ENCODE peak calls at places on chromosome 7, in five cellular contexts. One of them, this sample, is unnamed.
A peak's percentile ranks its signal among the peaks of the same experiment; 100 is the strongest.

GRCh38 chr7:6183006-6183405 is 89.4 kb downstream of the CYTH3 start:
- DNase-seq in A549: no peak
- DNase-seq in IMR-90: no peak
- DNase-seq in ovary: no peak
- DNase-seq in heart left ventricle: no peak
- DNase-seq in this sample: no peak

GRCh38 chr7:66100408-66101050 is 14.1 kb upstream of the CRCP start:
- DNase-seq in A549: no peak
- DNase-seq in IMR-90: no peak
- DNase-seq in ovary: no peak
- DNase-seq in heart left ventricle: no peak
- DNase-seq in this sample: no peak

GRCh38 chr7:96178581-96178980 is 143.3 kb downstream of the SLC25A13 start:
- DNase-seq in A549: no peak
- DNase-seq in IMR-90: no peak
- DNase-seq in ovary: no peak
- DNase-seq in heart left ventricle: no peak
- DNase-seq in this sample: no peak

GRCh38 chr7:4830176-4830575 is 31.7 kb downstream of the PAPOLB start:
- DNase-seq in A549: peak; percentile 35
- DNase-seq in IMR-90: peak; percentile 57
- DNase-seq in ovary: peak; percentile 48
- DNase-seq in heart left ventricle: peak; percentile 63
- DNase-seq in this sample: no peak

GRCh38 chr7:34751725-34752643 is 94.0 kb downstream of the NPSR1 start:
- DNase-seq in A549: no peak
- DNase-seq in IMR-90: no peak
- DNase-seq in ovary: no peak
- DNase-seq in heart left ventricle: no peak
- DNase-seq in this sample: no peak

GRCh38 chr7:54985405-54986360 is 33.1 kb upstream of the EGFR start:
- DNase-seq in A549: peak; percentile 70
- DNase-seq in IMR-90: peak; percentile 92
- DNase-seq in ovary: no peak
- DNase-seq in heart left ventricle: no peak
- DNase-seq in this sample: no peak

GRCh38 chr7:128410092-128410665 is 397 bp upstream of the IMPDH1 start:
- DNase-seq in A549: peak; percentile 71
- DNase-seq in IMR-90: peak; percentile 81
- DNase-seq in ovary: no peak
- DNase-seq in heart left ventricle: peak; percentile 38
- DNase-seq in this sample: no peak

GRCh38 chr7:55370001-55370400 is 4.9 kb downstream of the LANCL2 start:
- DNase-seq in A549: no peak
- DNase-seq in IMR-90: peak; percentile 29
- DNase-seq in ovary: no peak
- DNase-seq in heart left ventricle: no peak
- DNase-seq in this sample: no peak

GRCh38 chr7:99447943-99448342 is 9.2 kb downstream of the CPSF4 start:
- DNase-seq in A549: peak; percentile 60
- DNase-seq in IMR-90: no peak
- DNase-seq in ovary: no peak
- DNase-seq in heart left ventricle: no peak
- DNase-seq in this sample: no peak

GRCh38 chr7:100051611-100052010 is 2.0 kb downstream of the ZSCAN21 start:
- DNase-seq in A549: no peak
- DNase-seq in IMR-90: no peak
- DNase-seq in ovary: no peak
- DNase-seq in heart left ventricle: no peak
- DNase-seq in this sample: no peak

GRCh38 chr7:12518920-12519681 is 51.4 kb upstream of the SCIN start:
- DNase-seq in A549: peak; percentile 20
- DNase-seq in IMR-90: no peak
- DNase-seq in ovary: no peak
- DNase-seq in heart left ventricle: no peak
- DNase-seq in this sample: no peak

GRCh38 chr7:135958173-135958572 is 19.0 kb downstream of the MTPN start:
- DNase-seq in A549: no peak
- DNase-seq in IMR-90: no peak
- DNase-seq in ovary: no peak
- DNase-seq in heart left ventricle: no peak
- DNase-seq in this sample: no peak

GRCh38 chr7:34083440-34083839 is 178.1 kb downstream of the BMPER start:
- DNase-seq in A549: no peak
- DNase-seq in IMR-90: peak; percentile 36
- DNase-seq in ovary: no peak
- DNase-seq in heart left ventricle: no peak
- DNase-seq in this sample: no peak

GRCh38 chr7:47992446-47992845 is 13.0 kb upstream of the HUS1 start:
- DNase-seq in A549: no peak
- DNase-seq in IMR-90: no peak
- DNase-seq in ovary: no peak
- DNase-seq in heart left ventricle: no peak
- DNase-seq in this sample: no peak

GRCh38 chr7:4189151-4189570 is 492.9 kb upstream of the FOXK1 start:
- DNase-seq in A549: no peak
- DNase-seq in IMR-90: peak; percentile 2
- DNase-seq in ovary: peak; percentile 75
- DNase-seq in heart left ventricle: peak; percentile 72
- DNase-seq in this sample: peak; percentile 95

DNA sequence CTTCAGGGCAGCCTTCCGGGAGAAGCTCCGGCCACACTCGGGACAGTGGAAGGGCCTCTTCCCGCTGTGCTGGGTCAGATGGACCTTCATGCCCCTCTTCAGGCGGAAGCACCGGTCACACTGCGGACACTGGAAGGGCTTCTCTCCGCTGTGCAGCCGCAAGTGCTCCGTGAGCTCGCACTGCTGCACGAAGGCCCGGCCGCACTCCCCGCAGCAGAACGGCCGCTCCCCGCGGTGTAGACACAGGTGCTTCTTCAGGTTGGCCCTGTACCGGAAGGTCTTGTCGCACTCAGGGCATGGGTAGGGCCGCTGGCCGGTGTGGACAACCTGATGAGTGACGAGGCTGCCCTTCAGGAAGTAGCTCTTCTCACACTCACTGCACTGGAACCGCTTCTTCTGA is 14.2 kb upstream of the ZNF786 start:
- DNase-seq in A549: no peak
- DNase-seq in IMR-90: no peak
- DNase-seq in ovary: no peak
- DNase-seq in heart left ventricle: no peak
- DNase-seq in this sample: no peak
- H3K4me3 ChIP-seq in A549: no peak overlapping the region
- H3K4me3 ChIP-seq in IMR-90: no peak overlapping the region
- H3K4me3 ChIP-seq in ovary: no peak overlapping the region
- H3K4me3 ChIP-seq in heart left ventricle: no peak overlapping the region
- H3K4me3 ChIP-seq in this sample: no peak overlapping the region

DNA sequence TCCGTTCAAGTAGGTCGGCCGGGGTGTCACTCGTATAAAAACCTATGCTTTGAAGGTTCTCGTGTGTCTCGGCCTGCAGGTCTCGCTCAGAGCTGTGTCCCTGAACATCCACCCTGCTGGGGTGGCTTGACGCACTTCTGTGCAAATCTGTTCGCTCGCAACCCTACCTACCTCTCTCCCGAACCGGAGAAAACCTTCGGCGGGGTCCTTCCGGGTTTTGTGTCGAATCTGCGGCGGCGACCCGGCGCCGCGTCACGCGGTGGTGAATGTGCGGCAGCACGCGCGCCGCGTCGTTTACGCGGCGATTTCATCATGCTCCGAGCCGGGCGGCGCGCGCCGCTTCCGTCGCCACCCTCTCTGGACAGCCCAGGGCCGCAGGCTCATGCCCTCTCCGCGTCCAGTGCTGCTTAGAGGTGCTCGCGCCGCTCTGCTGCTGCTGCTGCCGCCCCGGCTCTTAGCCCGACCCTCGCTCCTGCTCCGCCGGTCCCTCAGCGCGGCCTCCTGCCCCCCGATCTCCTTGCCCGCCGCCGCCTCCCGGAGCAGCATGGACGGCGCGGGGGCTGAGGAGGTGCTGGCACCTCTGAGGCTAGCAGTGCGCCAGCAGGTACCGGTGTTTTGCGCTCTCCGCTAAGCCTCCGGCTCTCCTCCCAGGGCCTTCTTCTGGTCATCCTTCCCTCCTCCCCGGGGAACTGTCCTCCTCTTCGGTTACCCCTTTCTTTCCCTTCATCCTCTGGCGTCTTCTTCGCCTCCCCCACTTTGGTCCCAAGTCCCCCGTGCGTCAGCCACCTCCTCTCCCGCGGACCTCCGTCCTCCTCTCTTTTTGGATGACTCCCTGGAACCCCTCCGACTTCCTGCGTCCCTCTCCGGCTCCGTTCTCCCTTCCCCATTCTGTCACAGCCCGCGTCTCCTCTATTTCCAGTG is at the start of gene GARS1:
- DNase-seq in A549: peak; percentile 75
- DNase-seq in IMR-90: peak; percentile 92
- DNase-seq in ovary: peak; percentile 92
- DNase-seq in heart left ventricle: peak; percentile 88
- DNase-seq in this sample: peak; percentile 82
- TF ChIP-seq POLR2A in A549: peak; percentile 88
- TF ChIP-seq POLR2A in IMR-90: peak; percentile 94
- TF ChIP-seq POLR2A in ovary: peak; percentile 85
- TF ChIP-seq POLR2A in heart left ventricle: peak; percentile 77
- TF ChIP-seq POLR2A in this sample: no peak

GRCh38 chr7:137869260-137869659 is 22.5 kb upstream of the DGKI start:
- DNase-seq in A549: no peak
- DNase-seq in IMR-90: no peak
- DNase-seq in ovary: no peak
- DNase-seq in heart left ventricle: no peak
- DNase-seq in this sample: no peak

GRCh38 chr7:137873524-137873923 is 26.8 kb upstream of the DGKI start:
- DNase-seq in A549: no peak
- DNase-seq in IMR-90: peak; percentile 74
- DNase-seq in ovary: no peak
- DNase-seq in heart left ventricle: no peak
- DNase-seq in this sample: no peak

GRCh38 chr7:137870684-137871083 is 23.9 kb upstream of the DGKI start:
- DNase-seq in A549: no peak
- DNase-seq in IMR-90: peak; percentile 54
- DNase-seq in ovary: no peak
- DNase-seq in heart left ventricle: no peak
- DNase-seq in this sample: no peak

GRCh38 chr7:137870078-137870477 is 23.3 kb upstream of the DGKI start:
- DNase-seq in A549: no peak
- DNase-seq in IMR-90: no peak
- DNase-seq in ovary: no peak
- DNase-seq in heart left ventricle: no peak
- DNase-seq in this sample: no peak

DNA sequence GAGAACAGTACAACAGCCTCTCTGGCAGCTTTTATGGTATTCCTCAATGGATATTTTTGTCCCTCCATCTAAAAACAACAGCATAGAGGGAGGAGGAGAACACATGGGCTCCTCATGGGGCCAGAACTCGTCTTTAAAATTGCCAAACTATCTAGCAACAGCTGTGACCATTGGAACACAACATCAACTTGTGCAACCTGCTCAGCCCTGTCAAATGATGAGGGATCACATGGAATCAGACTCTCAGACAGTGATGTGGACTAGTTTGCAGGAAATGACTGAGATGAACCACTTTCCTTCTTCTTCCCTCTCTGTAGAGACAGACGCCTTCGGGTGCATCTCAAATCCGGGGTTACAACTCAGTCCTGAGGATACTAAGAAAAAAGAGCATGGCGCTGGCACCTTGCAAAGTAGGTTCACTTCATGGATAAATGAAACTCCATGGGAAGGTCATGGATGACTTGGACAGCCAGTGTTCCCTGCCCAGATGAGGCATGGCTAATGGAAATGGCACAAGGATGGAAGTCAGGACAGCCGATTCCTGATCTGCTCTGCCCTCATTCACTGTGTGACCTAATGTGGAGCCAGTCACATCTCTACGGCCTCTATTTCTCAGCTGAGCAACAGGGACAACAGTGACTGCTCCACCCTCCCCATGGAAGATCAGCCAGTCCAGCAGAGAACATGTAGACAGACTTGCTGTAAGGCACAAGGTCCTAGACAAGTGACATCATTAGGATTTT is 24.6 kb upstream of the DGKI start:
- DNase-seq in A549: no peak
- DNase-seq in IMR-90: no peak
- DNase-seq in ovary: no peak
- DNase-seq in heart left ventricle: no peak
- DNase-seq in this sample: no peak
- H3K4me3 ChIP-seq in A549: no peak overlapping the region
- H3K4me3 ChIP-seq in IMR-90: no peak overlapping the region
- H3K4me3 ChIP-seq in ovary: no peak overlapping the region
- H3K4me3 ChIP-seq in heart left ventricle: no peak overlapping the region
- H3K4me3 ChIP-seq in this sample: no peak overlapping the region

GRCh38 chr7:101207459-101207858 is 6.6 kb upstream of the MOGAT3 start:
- DNase-seq in A549: no peak
- DNase-seq in IMR-90: no peak
- DNase-seq in ovary: no peak
- DNase-seq in heart left ventricle: no peak
- DNase-seq in this sample: no peak
- TF ChIP-seq POLR2A in A549: no peak
- TF ChIP-seq POLR2A in IMR-90: no peak
- TF ChIP-seq POLR2A in ovary: no peak
- TF ChIP-seq POLR2A in heart left ventricle: no peak
- TF ChIP-seq POLR2A in this sample: no peak

DNA sequence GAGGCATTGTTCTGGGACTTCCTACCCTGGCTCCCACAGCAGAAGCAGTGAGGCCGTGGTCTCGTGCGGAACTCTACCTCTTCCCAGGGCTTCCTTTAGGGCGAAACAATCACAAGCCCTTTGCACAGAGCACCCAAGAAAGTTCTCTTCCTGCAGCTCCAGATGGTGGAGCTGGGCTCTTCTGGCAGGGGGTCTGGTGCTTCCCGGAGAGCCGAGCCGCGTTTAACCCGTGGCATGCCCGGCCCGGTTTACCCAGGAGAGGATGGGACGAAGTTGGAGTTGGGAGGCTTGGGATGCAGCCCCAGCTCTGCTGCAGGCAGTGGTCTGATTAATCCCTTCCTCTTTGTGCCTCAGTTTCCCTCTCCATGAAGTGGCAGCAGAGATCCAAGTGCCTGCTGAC is 9.0 kb upstream of the ATP6V0E2 start:
- DNase-seq in A549: no peak
- DNase-seq in IMR-90: no peak
- DNase-seq in ovary: no peak
- DNase-seq in heart left ventricle: no peak
- DNase-seq in this sample: no peak
- H3K4me3 ChIP-seq in A549: no peak overlapping the region
- H3K4me3 ChIP-seq in IMR-90: no peak overlapping the region
- H3K4me3 ChIP-seq in ovary: no peak overlapping the region
- H3K4me3 ChIP-seq in heart left ventricle: no peak overlapping the region
- H3K4me3 ChIP-seq in this sample: no peak overlapping the region

DNA sequence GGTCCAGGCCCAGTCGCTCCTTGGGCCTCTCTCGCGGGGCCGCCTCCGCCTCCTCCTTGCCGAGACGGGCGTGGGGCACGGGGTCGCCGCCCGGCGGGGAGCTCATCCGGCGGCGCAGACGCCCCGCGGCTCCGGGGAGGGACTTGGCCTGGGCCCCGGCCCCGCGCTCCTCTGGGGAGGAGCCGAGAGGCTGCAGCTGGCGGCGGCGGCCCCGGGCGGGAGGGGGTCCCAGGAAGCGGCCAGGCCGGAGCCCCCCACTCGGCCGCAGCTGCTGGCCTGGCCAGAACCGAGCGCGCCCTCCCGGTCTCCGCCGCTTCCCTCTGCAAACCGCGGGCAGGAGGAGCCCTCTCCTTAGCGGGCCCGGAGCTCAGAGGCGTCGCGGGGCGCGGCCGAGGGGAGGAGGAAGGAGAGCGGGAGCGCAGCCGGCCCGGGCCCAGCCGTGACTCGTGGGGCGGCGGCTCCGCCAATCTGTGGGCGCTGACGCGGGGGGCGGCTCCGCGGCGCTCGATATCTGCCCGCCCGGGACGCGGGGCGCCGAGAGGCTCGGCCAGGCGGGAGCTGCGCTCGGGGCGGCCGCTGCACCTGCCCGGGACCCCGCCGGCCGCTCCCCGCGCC is at the start of gene FAM20C:
- DNase-seq in A549: peak; percentile 91
- DNase-seq in IMR-90: peak; percentile 79
- DNase-seq in ovary: peak; percentile 88
- DNase-seq in heart left ventricle: peak; percentile 88
- DNase-seq in this sample: peak; percentile 79
- TF ChIP-seq POLR2A in A549: peak; percentile 80
- TF ChIP-seq POLR2A in IMR-90: peak; percentile 74
- TF ChIP-seq POLR2A in ovary: peak; percentile 69
- TF ChIP-seq POLR2A in heart left ventricle: peak; percentile 91
- TF ChIP-seq POLR2A in this sample: no peak